ENCODE peak calls at places on chromosomes 13 and 19, in six cellular contexts. One of them, this sample, is unnamed.

GRCh38 chr13:41029629-41030028 is 10.5 kb upstream of the ELF1 start:
- DNase-seq in thoracic aorta: no peak
- DNase-seq in transverse colon: no peak
- DNase-seq in K562: no peak
- DNase-seq in Caco-2: no peak
- DNase-seq in A673: no peak
- DNase-seq in this sample: no peak

GRCh38 chr19:19747357-19748220 is 14.7 kb upstream of the ZNF14 start:
- DNase-seq in transverse colon: no peak
- DNase-seq in A673: no peak
- DNase-seq in K562: no peak
- DNase-seq in Caco-2: no peak
- DNase-seq in thoracic aorta: no peak
- DNase-seq in this sample: no peak

GRCh38 chr19:11375143-11375948 is 880 bp downstream of the SWSAP1 start:
- DNase-seq in A673: peak; percentile 44
- DNase-seq in Caco-2: no peak
- DNase-seq in thoracic aorta: no peak
- DNase-seq in K562: no peak
- DNase-seq in transverse colon: peak; percentile 74
- DNase-seq in this sample: no peak

GRCh38 chr13:30191491-30192100 is 115.8 kb downstream of the KATNAL1 start:
- DNase-seq in K562: no peak
- DNase-seq in Caco-2: no peak
- DNase-seq in A673: no peak
- DNase-seq in transverse colon: no peak
- DNase-seq in thoracic aorta: no peak
- DNase-seq in this sample: peak; percentile 44

GRCh38 chr19:37779139-37780035 is at the start of gene ZNF573:
- DNase-seq in thoracic aorta: peak; percentile 42
- DNase-seq in K562: peak; percentile 77
- DNase-seq in Caco-2: peak; percentile 86
- DNase-seq in transverse colon: peak; percentile 86
- DNase-seq in A673: peak; percentile 90
- DNase-seq in this sample: peak; percentile 82

GRCh38 chr13:74229242-74229641 is 95.0 kb upstream of the KLF12 start:
- DNase-seq in A673: no peak
- DNase-seq in K562: no peak
- DNase-seq in Caco-2: no peak
- DNase-seq in transverse colon: no peak
- DNase-seq in thoracic aorta: no peak
- DNase-seq in this sample: no peak

GRCh38 chr13:21061077-21061945 is at the start of gene LATS2:
- DNase-seq in thoracic aorta: peak; percentile 86
- DNase-seq in A673: peak; percentile 88
- DNase-seq in Caco-2: peak; percentile 99
- DNase-seq in K562: peak; percentile 86
- DNase-seq in transverse colon: peak; percentile 96
- DNase-seq in this sample: peak; percentile 96

GRCh38 chr13:93765811-93766210 is 539.2 kb downstream of the GPC6 start:
- DNase-seq in A673: no peak
- DNase-seq in K562: no peak
- DNase-seq in Caco-2: no peak
- DNase-seq in transverse colon: no peak
- DNase-seq in thoracic aorta: no peak
- DNase-seq in this sample: no peak

GRCh38 chr13:60788156-60788829 is 391.3 kb downstream of the TDRD3 start:
- DNase-seq in thoracic aorta: peak; percentile 17
- DNase-seq in A673: peak; percentile 37
- DNase-seq in transverse colon: no peak
- DNase-seq in Caco-2: no peak
- DNase-seq in K562: no peak
- DNase-seq in this sample: peak; percentile 16

GRCh38 chr19:12847159-12848139 is 9.1 kb downstream of the MAST1 start:
- DNase-seq in thoracic aorta: peak; percentile 27
- DNase-seq in A673: peak; percentile 76
- DNase-seq in Caco-2: peak; percentile 95
- DNase-seq in K562: peak; percentile 88
- DNase-seq in transverse colon: peak; percentile 88
- DNase-seq in this sample: peak; percentile 93

GRCh38 chr19:41306394-41306793 is 3.6 kb upstream of the CCDC97 start:
- DNase-seq in thoracic aorta: no peak
- DNase-seq in A673: no peak
- DNase-seq in Caco-2: no peak
- DNase-seq in K562: no peak
- DNase-seq in transverse colon: no peak
- DNase-seq in this sample: no peak
- H3K36me3 ChIP-seq in thoracic aorta: peaks cover 46% of the 10 kb centered on the region
- H3K36me3 ChIP-seq in A673: peaks cover 67% of the 10 kb centered on the region
- H3K36me3 ChIP-seq in Caco-2: peaks cover 6% of the 10 kb centered on the region
- H3K36me3 ChIP-seq in K562: peaks cover 68% of the 10 kb centered on the region
- H3K36me3 ChIP-seq in transverse colon: no peaks in the 10 kb centered on the region
- H3K36me3 ChIP-seq in this sample: peaks cover 72% of the 10 kb centered on the region

DNA sequence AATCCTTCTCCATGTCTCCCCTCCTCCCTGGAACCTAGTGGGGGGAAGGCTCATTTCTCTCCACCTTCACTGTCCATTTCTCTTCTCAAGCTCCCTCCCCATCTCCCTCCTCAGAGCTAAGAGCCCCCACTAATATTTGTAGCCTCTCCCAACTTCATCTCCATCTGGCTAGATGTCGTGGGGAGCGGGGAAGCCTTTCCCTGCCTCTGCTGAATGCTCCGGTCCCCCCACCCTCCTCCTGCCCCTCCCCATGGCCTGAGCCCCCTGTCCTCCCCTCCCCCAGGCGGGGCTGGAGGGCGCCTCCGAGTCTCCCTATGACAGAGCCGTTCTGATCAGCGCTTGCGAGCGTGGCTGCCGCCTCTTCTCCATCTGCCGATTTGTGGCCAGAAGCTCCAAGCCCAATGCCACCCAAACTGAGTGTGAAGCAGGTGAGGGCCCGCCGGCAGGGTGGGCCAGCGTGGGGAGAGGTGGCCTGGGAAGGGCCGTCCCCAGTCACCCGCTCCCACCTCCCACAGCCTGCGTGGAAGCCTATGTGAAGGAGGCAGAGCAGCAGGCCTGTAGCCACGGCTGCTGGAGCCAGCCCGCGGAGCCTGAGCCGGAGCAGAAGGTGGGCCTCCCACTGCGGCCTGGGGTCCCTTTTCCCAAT is 1.0 kb downstream of the TMEM59L start:
- DNase-seq in transverse colon: no peak
- DNase-seq in A673: no peak
- DNase-seq in Caco-2: no peak
- DNase-seq in thoracic aorta: no peak
- DNase-seq in K562: no peak
- DNase-seq in this sample: no peak
- H3K4me3 ChIP-seq in transverse colon: no peak overlapping the region
- H3K4me3 ChIP-seq in A673: peak overlapping the region; percentile 56
- H3K4me3 ChIP-seq in Caco-2: no peak overlapping the region
- H3K4me3 ChIP-seq in thoracic aorta: no peak overlapping the region
- H3K4me3 ChIP-seq in K562: no peak overlapping the region
- H3K4me3 ChIP-seq in this sample: no peak overlapping the region

DNA sequence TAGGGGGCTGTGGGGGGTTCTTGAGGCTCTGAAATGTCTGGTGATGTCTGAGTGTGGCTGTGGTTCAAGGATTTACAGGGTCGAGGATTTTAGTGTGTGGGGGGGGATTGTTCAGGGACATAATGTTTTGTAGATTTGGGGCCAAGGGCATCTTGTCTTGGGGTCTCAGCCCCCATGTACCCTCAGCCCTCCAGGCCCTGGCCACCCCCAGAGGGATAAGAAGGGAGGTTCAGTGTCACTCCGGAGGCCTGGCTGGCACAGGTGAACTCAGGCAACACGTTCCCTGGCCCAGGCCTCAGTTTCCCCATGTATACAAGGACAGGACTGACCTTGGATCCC is 2.4 kb upstream of the APC2 start:
- DNase-seq in Caco-2: no peak
- DNase-seq in thoracic aorta: no peak
- DNase-seq in A673: no peak
- DNase-seq in transverse colon: no peak
- DNase-seq in K562: no peak
- DNase-seq in this sample: no peak
- H3K27me3 ChIP-seq in Caco-2: no peaks in the 10 kb centered on the region
- H3K27me3 ChIP-seq in thoracic aorta: peaks cover 17% of the 10 kb centered on the region
- H3K27me3 ChIP-seq in A673: peaks cover 44% of the 10 kb centered on the region
- H3K27me3 ChIP-seq in transverse colon: peaks cover 74% of the 10 kb centered on the region
- H3K27me3 ChIP-seq in K562: no peaks in the 10 kb centered on the region
- H3K27me3 ChIP-seq in this sample: no peaks in the 10 kb centered on the region

DNA sequence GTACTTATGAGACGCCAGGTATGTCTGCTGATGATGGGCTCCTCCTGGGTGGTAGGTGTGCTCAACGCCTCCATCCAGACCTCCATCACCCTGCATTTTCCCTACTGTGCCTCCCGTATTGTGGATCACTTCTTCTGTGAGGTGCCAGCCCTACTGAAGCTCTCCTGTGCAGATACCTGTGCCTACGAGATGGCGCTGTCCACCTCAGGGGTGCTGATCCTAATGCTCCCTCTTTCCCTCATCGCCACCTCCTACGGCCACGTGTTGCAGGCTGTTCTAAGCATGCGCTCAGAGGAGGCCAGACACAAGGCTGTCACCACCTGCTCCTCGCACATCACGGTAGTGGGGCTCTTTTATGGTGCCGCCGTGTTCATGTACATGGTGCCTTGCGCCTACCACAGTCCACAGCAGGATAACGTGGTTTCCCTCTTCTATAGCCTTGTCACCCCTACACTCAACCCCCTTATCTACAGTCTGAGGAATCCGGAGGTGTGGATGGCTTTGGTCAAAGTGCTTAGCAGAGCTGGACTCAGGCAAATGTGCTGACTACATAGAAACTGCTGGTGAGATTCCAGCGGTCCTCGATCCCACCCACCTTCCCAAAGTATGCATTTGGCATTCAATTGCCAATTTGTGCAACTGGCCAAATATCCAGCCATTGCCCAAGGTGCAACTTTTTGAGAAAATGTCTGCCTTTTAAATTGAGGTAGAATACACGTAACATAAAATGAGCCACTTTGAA is 10.2 kb downstream of the OR2Z1 start:
- DNase-seq in Caco-2: peak; percentile 21
- DNase-seq in thoracic aorta: no peak
- DNase-seq in A673: peak; percentile 6
- DNase-seq in K562: no peak
- DNase-seq in transverse colon: no peak
- DNase-seq in this sample: no peak
- H3K36me3 ChIP-seq in Caco-2: no peaks in the 10 kb centered on the region
- H3K36me3 ChIP-seq in thoracic aorta: no peaks in the 10 kb centered on the region
- H3K36me3 ChIP-seq in A673: no peaks in the 10 kb centered on the region
- H3K36me3 ChIP-seq in K562: no peaks in the 10 kb centered on the region
- H3K36me3 ChIP-seq in transverse colon: no peaks in the 10 kb centered on the region
- H3K36me3 ChIP-seq in this sample: no peaks in the 10 kb centered on the region

DNA sequence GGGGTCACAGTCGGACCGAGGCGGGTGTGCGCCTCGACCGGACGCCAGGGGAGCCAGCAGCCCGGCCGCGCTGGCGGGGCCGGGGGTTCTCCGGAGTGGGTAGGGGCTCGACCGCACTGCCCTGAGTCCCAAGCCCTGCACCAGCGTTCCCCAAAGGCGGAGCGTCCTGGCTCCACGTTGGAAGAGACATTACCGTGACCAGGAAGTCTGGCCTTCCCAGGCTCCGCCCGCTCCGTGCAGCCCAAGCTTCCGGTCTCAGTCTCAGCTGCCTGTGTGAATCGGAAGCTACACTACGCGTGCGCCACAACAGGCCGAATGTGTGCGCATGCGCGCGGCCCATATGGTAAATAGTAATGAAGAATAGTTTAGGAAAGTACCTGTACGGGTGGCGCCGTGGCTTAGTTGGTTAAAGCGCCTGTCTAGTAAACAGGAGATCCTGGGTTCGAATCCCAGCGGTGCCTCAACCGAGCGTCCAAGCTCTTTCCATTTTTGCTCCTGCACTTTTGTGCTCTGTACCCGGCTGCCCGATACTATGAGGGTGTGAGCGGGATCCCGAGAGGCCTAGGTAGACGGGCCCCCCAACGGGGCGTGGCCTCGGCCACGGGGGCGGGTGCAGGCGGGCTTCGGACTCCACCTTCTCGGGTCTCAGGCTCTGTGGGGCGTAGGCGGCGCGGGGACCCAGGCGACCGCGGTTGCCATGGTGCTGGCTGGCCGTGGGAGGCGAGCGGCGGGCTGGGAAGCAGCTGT is 17.3 kb upstream of the LRP3 start:
- DNase-seq in K562: peak; percentile 99
- DNase-seq in transverse colon: peak; percentile 96
- DNase-seq in Caco-2: peak; percentile 99
- DNase-seq in thoracic aorta: peak; percentile 85
- DNase-seq in A673: peak; percentile 99
- DNase-seq in this sample: peak; percentile 100
- H3K4me3 ChIP-seq in K562: peak overlapping the region; percentile 72
- H3K4me3 ChIP-seq in transverse colon: peak overlapping the region; percentile 75
- H3K4me3 ChIP-seq in Caco-2: peak overlapping the region; percentile 79
- H3K4me3 ChIP-seq in thoracic aorta: peak overlapping the region; percentile 98
- H3K4me3 ChIP-seq in A673: peak overlapping the region; percentile 94
- H3K4me3 ChIP-seq in this sample: peak overlapping the region; percentile 83

DNA sequence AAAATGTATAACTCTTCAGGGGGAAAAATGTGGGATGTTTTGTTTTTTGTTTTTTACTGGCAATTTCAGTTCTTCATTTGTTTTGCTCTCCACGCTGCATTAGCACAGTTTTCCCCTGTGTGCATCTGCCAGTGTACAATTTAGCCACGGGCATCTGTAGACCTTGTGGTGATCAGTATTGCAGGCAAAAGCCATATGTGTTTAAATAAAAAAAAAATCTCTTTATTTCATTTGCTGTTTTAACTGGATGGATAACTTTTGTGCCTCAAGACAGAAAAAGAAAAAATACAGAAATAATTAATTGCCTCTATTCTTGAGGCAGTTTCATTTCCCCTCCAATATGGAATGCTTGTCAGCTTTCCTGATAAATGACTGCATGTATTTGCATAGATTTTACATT is 7.9 kb upstream of the MAB21L1 start:
- DNase-seq in K562: no peak
- DNase-seq in A673: no peak
- DNase-seq in thoracic aorta: no peak
- DNase-seq in Caco-2: no peak
- DNase-seq in transverse colon: no peak
- DNase-seq in this sample: no peak
- H3K27me3 ChIP-seq in K562: no peaks in the 10 kb centered on the region
- H3K27me3 ChIP-seq in A673: no peaks in the 10 kb centered on the region
- H3K27me3 ChIP-seq in thoracic aorta: no peaks in the 10 kb centered on the region
- H3K27me3 ChIP-seq in Caco-2: no peaks in the 10 kb centered on the region
- H3K27me3 ChIP-seq in transverse colon: no peaks in the 10 kb centered on the region
- H3K27me3 ChIP-seq in this sample: peaks cover 2% of the 10 kb centered on the region

This sample was measured in MG63.